ENCODE peak calls at places on chromosomes 16 and 17, in four cellular contexts. G is pancreas, B is GM12865, W is uterus. Z is an unnamed sample.

GRCh38 chr16:12166271-12166670 is 189.7 kb downstream of the SNX29 start:
- DNase-seq in G (no peak), B (no peak), W (no peak), Z (no peak)

GRCh38 chr16:56367764-56368163 is 57.6 kb downstream of the AMFR start:
- DNase-seq in G (no peak), B (no peak), W (no peak), Z (no peak)

GRCh38 chr16:65037558-65037957 is 84.3 kb downstream of the CDH11 start:
- DNase-seq in G (no peak), B (no peak), W (no peak), Z (no peak)

GRCh38 chr16:14003119-14003570 is 68.0 kb upstream of the MRTFB start:
- DNase-seq in G (no peak), B (no peak), W (peak; percentile 57), Z (peak; percentile 75)

GRCh38 chr17:73101031-73101430 is 8.5 kb upstream of the SLC39A11 start:
- DNase-seq in G (no peak), B (no peak), W (no peak), Z (peak; percentile 34)

GRCh38 chr17:58341861-58342475 is 10.0 kb downstream of the SUPT4H1 start:
- DNase-seq in G (no peak), B (no peak), W (no peak), Z (no peak)

GRCh38 chr16:86783626-86784266 is 205.4 kb downstream of the FOXL1 start:
- DNase-seq in G (no peak), B (no peak), W (no peak), Z (peak; percentile 34)

GRCh38 chr17:37111329-37111728 is 162.6 kb downstream of the AATF start:
- DNase-seq in G (no peak), B (no peak), W (no peak), Z (no peak)

GRCh38 chr16:57801098-57801855 is 1.0 kb downstream of the KIFC3 start:
- DNase-seq in G (no peak), B (no peak), W (no peak), Z (no peak)

GRCh38 chr17:5241861-5242671 is 7.4 kb upstream of the SCIMP start:
- DNase-seq in G (no peak), B (peak; percentile 84), W (no peak), Z (no peak)

GRCh38 chr16:24635900-24636610 is 93.4 kb upstream of the TNRC6A start:
- DNase-seq in G (peak; percentile 79), B (no peak), W (peak; percentile 71), Z (peak; percentile 79)

GRCh38 chr17:65515959-65516948 is 45.2 kb downstream of the AXIN2 start:
- DNase-seq in G (no peak), B (no peak), W (no peak), Z (no peak)

GRCh38 chr16:48949636-48950035 is 332.0 kb downstream of the CBLN1 start:
- DNase-seq in G (no peak), B (peak; percentile 21), W (peak; percentile 26), Z (no peak)

GRCh38 chr17:73646409-73647305 is 2.4 kb upstream of the SDK2 start:
- DNase-seq in G (no peak), B (peak; percentile 12), W (no peak), Z (peak; percentile 70)

GRCh38 chr17:44759096-44759915 is 518 bp downstream of the ADAM11 start:
- DNase-seq in G (no peak), B (no peak), W (no peak), Z (no peak)
- TF ChIP-seq CTCF in G (no peak), B (no peak), W (no peak), Z (no peak)

GRCh38 chr17:68759343-68760140 is 158.4 kb upstream of the FAM20A start:
- DNase-seq in G (peak; percentile 78), B (peak; percentile 82), W (peak; percentile 94), Z (peak; percentile 97)
- TF ChIP-seq CTCF in G (peak; percentile 66), B (peak; percentile 80), W (peak; percentile 92), Z (peak; percentile 93)

GRCh38 chr17:31541559-31541958 is 150.1 kb downstream of the RAB11FIP4 start:
- DNase-seq in G (peak; percentile 60), B (peak; percentile 40), W (no peak), Z (no peak)
- TF ChIP-seq CTCF in G (no peak), B (peak; percentile 25), W (no peak), Z (no peak)

DNA sequence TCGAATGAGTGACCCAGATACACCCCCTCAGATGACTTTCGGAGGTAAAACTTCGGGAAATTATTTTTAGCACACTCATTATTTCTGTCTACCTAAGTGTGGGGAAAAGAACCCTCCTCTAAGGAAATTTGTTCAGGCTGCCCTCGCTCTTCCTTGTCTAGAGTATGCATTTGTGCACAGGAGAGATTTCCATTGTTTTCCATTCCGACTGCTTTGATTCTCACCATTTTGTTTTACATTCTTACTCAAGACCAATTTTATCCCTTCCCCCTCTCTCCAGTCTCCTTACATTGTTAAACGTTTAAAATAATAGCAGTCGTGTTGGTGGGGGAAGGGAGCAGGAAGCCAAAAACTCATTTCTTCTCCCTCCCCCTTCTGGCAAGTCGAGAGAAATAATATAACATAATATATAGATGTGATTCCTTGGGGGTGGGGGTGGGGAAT is 1.5 kb upstream of the CHD3 start:
- DNase-seq in G (no peak), B (no peak), W (no peak), Z (no peak)
- TF ChIP-seq CTCF in G (no peak), B (no peak), W (no peak), Z (no peak)

DNA sequence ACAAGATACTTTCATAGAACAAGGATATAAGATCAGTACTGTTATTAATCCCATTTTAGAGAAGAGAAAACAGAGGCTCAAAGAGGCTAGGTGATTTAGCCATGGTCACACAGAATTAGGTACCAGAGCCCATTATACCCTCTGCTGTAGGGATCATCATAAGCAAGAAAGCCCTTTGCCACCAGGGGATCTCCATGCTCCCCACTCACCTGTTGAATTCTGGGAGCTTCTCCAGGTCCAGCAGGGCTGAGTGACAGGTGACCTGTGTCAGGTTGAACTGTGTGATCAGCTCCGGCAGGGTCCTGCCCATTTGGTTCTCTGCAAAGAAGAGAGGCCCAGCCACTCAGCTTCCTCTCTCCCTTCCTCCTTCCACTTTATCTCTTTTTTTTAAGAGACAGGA is 22.2 kb upstream of the GGA2 start:
- DNase-seq in G (no peak), B (no peak), W (no peak), Z (no peak)
- TF ChIP-seq CTCF in G (no peak), B (no peak), W (no peak), Z (no peak)

GRCh38 chr16:59224426-59224825 is 490.3 kb upstream of the GOT2 start:
- DNase-seq in G (no peak), B (no peak), W (no peak), Z (no peak)
- TF ChIP-seq CTCF in G (no peak), B (no peak), W (no peak), Z (no peak)

GRCh38 chr16:89489040-89489721 is 1.2 kb downstream of the ANKRD11 start:
- DNase-seq in G (peak; percentile 77), B (peak; percentile 95), W (peak; percentile 88), Z (peak; percentile 91)
- TF ChIP-seq CTCF in G (peak; percentile 12), B (peak; percentile 18), W (no peak), Z (no peak)

GRCh38 chr16:87950765-87951549 is at the start of gene BANP:
- DNase-seq in G (peak; percentile 98), B (peak; percentile 100), W (peak; percentile 98), Z (peak; percentile 99)
- TF ChIP-seq CTCF in G (peak; percentile 23), B (peak; percentile 63), W (peak; percentile 49), Z (no peak)